ENCODE peak calls at places on chromosomes 5 and 9, in four cellular contexts. Q, N, Z and L are unnamed samples.

GRCh38 chr5:41510176-41510831 is at the start of gene PLCXD3:
- DNase-seq in Q (no peak), N (no peak), Z (peak; percentile 66), L (no peak)

GRCh38 chr5:78025540-78025939 is 249.4 kb upstream of the TBCA start:
- DNase-seq in Q (no peak), N (no peak), Z (no peak), L (no peak)

GRCh38 chr9:128409998-128410397 is 10.7 kb upstream of the CERCAM start:
- DNase-seq in Q (no peak), N (no peak), Z (no peak), L (no peak)

GRCh38 chr9:136701665-136702048 is 10.7 kb upstream of the DIPK1B start:
- DNase-seq in Q (no peak), N (no peak), Z (no peak), L (no peak)

GRCh38 chr5:76831108-76831447 is 12.2 kb downstream of the F2RL1 start:
- DNase-seq in Q (no peak), N (peak; percentile 75), Z (no peak), L (no peak)

GRCh38 chr9:92160786-92161185 is 45.6 kb upstream of the SPTLC1 start:
- DNase-seq in Q (no peak), N (no peak), Z (no peak), L (no peak)

GRCh38 chr9:73738741-73739530 is 587.3 kb downstream of the ANXA1 start:
- DNase-seq in Q (no peak), N (no peak), Z (no peak), L (no peak)

GRCh38 chr5:79237735-79238560 is 2.0 kb downstream of the JMY start:
- DNase-seq in Q (no peak), N (no peak), Z (no peak), L (no peak)

GRCh38 chr5:62043289-62044274 is 262.4 kb upstream of the KIF2A start:
- DNase-seq in Q (no peak), N (no peak), Z (no peak), L (no peak)

GRCh38 chr5:170480277-170480676 is 23.5 kb upstream of the KCNIP1 start:
- DNase-seq in Q (no peak), N (no peak), Z (no peak), L (no peak)

GRCh38 chr5:154900071-154900470 is 37.9 kb downstream of the GEMIN5 start:
- DNase-seq in Q (no peak), N (no peak), Z (no peak), L (no peak)
- H3K36me3 ChIP-seq in Q (peaks cover 65% of the 10 kb centered on the region), N (peaks cover 1% of the 10 kb centered on the region), Z (no peaks in the 10 kb centered on the region), L (no peaks in the 10 kb centered on the region)

GRCh38 chr9:93665566-93666278 is 89.3 kb downstream of the PHF2 start:
- DNase-seq in Q (no peak), N (no peak), Z (no peak), L (no peak)

GRCh38 chr9:93667627-93668026 is 91.2 kb downstream of the PHF2 start:
- DNase-seq in Q (no peak), N (no peak), Z (no peak), L (no peak)

GRCh38 chr9:93668261-93668871 is 92.0 kb downstream of the PHF2 start:
- DNase-seq in Q (no peak), N (no peak), Z (no peak), L (peak; percentile 5)

GRCh38 chr9:93666279-93666784 is 89.9 kb downstream of the PHF2 start:
- DNase-seq in Q (no peak), N (no peak), Z (no peak), L (no peak)

DNA sequence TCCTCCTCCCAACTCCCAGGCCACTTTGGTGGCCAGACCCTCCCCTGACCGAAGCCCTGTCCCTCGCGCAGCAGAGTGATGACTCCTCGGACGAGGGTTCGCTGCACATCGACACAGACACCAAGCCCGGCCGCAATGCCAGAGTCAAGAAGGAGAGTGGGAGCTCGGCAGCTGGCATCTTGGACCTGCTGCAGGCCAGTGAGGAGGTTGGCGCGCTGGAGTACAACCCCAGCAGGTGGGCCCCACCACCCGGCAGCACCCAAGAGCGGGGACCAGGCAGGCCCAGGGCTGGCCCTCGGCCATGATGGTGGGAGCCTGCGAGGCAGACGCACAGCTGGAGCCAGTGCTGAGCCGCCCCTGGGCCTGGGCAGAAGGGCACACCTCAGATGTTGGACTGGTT is 90.6 kb downstream of the PHF2 start:
- DNase-seq in Q (no peak), N (no peak), Z (no peak), L (no peak)
- H3K36me3 ChIP-seq in Q (peaks cover 8% of the 10 kb centered on the region), N (no peaks in the 10 kb centered on the region), Z (no peaks in the 10 kb centered on the region), L (no peaks in the 10 kb centered on the region)

GRCh38 chr9:134738869-134739659 is 97.5 kb downstream of the COL5A1 start:
- DNase-seq in Q (no peak), N (no peak), Z (peak; percentile 86), L (peak; percentile 81)

GRCh38 chr9:134736791-134737489 is 95.3 kb downstream of the COL5A1 start:
- DNase-seq in Q (no peak), N (no peak), Z (peak; percentile 27), L (no peak)

GRCh38 chr9:134739660-134739968 is 98.0 kb downstream of the COL5A1 start:
- DNase-seq in Q (no peak), N (no peak), Z (no peak), L (no peak)

GRCh38 chr9:134740071-134740470 is 98.5 kb downstream of the COL5A1 start:
- DNase-seq in Q (no peak), N (no peak), Z (no peak), L (no peak)

GRCh38 chr9:134737842-134738580 is 96.4 kb downstream of the COL5A1 start:
- DNase-seq in Q (no peak), N (no peak), Z (no peak), L (no peak)
- H3K36me3 ChIP-seq in Q (no peaks in the 10 kb centered on the region), N (no peaks in the 10 kb centered on the region), Z (no peaks in the 10 kb centered on the region), L (no peaks in the 10 kb centered on the region)

DNA sequence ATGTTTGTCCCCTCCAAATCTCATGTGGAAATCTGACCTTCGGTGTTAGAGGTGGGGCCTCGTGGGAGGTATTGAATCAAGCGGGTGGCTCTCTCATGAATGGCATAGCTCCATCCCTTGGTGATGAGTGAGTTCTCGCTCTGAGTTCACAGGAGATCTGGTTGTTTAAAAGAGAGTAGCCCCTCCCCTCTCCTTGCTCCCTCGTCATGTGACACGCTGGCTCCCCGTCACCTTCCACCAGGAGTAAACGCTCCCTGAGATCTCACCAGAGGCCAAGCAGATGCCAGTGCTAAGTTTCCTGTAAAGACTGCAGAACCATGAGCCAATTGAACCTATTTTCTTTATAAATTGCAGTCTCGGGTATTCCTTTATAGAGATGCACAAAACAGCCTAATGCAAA is 74.5 kb downstream of the RASEF start:
- DNase-seq in Q (no peak), N (no peak), Z (no peak), L (no peak)
- H3K36me3 ChIP-seq in Q (no peaks in the 10 kb centered on the region), N (no peaks in the 10 kb centered on the region), Z (no peaks in the 10 kb centered on the region), L (no peaks in the 10 kb centered on the region)

GRCh38 chr5:151144922-151145321 is 12.7 kb downstream of the ANXA6 start:
- DNase-seq in Q (no peak), N (no peak), Z (no peak), L (no peak)

GRCh38 chr5:151141535-151141934 is 16.0 kb downstream of the ANXA6 start:
- DNase-seq in Q (peak; percentile 69), N (no peak), Z (peak; percentile 55), L (peak; percentile 49)

GRCh38 chr5:151146003-151146524 is 11.5 kb downstream of the ANXA6 start:
- DNase-seq in Q (no peak), N (no peak), Z (no peak), L (no peak)

GRCh38 chr5:151142933-151143332 is 14.6 kb downstream of the ANXA6 start:
- DNase-seq in Q (no peak), N (no peak), Z (no peak), L (no peak)

DNA sequence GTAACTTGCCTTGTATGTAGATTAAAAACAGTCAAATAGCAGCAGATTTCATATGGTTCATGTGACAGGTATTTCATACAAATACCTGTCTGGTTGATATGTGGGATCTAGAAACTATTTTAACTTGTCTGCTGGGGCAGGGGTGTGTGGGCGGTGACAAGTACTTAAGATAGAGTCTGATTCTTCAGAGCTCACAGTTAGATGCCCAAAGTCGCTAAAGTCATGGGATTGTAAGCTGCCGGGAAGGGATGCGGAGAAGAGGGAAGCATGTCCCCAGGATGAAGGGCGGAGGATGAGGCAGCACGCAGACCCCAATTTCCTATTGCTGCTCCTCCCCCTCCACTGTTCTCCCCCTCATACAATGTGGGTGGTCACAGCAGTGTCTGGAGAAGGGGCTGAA is 13.3 kb downstream of the ANXA6 start:
- DNase-seq in Q (no peak), N (no peak), Z (no peak), L (no peak)
- H3K36me3 ChIP-seq in Q (peaks cover 47% of the 10 kb centered on the region), N (no peaks in the 10 kb centered on the region), Z (no peaks in the 10 kb centered on the region), L (no peaks in the 10 kb centered on the region)